ENCODE peak calls at places on chromosome X, in ten cellular contexts. Q is lung, G is tibial nerve, P is fibroblast of lung, A is right lobe of liver, E is breast epithelium, N is stomach, K is cardiac muscle cell, O is uterus, I is small intestine. V is an unnamed sample.

GRCh38 chrX:71514367-71515038 is 18.4 kb upstream of the OGT start:
- DNase-seq in N (no peak), P (no peak), A (no peak), O (no peak), E (no peak), I (no peak), K (no peak), Q (no peak), G (no peak), V (no peak)

GRCh38 chrX:75582511-75582910 is 59.7 kb upstream of the ZDHHC15 start:
- DNase-seq in P (no peak), G (no peak), E (no peak), N (no peak), Q (no peak), O (no peak), I (no peak), K (no peak), A (no peak), V (no peak)

GRCh38 chrX:154378059-154378798 is 866 bp upstream of the EMD start:
- DNase-seq in I (no peak), Q (peak; percentile 68), A (peak; percentile 98), G (no peak), K (no peak), O (peak; percentile 73), E (peak; percentile 48), P (peak; percentile 49), N (peak; percentile 70), V (peak; percentile 73)

GRCh38 chrX:53080628-53081580 is 1.3 kb upstream of the TSPYL2 start:
- DNase-seq in P (peak; percentile 29), E (no peak), G (no peak), K (no peak), A (no peak), I (no peak), Q (no peak), N (no peak), O (no peak), V (no peak)

GRCh38 chrX:34943235-34943634 is 639 bp downstream of the FAM47B start:
- DNase-seq in K (no peak), Q (no peak), A (no peak), G (no peak), P (no peak), O (no peak), N (no peak), E (no peak), I (no peak), V (no peak)

GRCh38 chrX:29992083-29992482 is 223.3 kb upstream of the MAGEB2 start:
- DNase-seq in K (no peak), Q (no peak), P (no peak), O (no peak), N (no peak), I (no peak), G (no peak), E (no peak), A (no peak), V (no peak)

GRCh38 chrX:36898301-36898700 is 109.9 kb upstream of the FAM47C start:
- DNase-seq in N (no peak), G (no peak), Q (no peak), A (no peak), P (peak; percentile 0), O (no peak), E (no peak), K (peak; percentile 36), I (peak; percentile 2), V (no peak)

GRCh38 chrX:87900320-87900908 is 382.8 kb downstream of the KLHL4 start:
- DNase-seq in N (no peak), K (no peak), G (no peak), P (no peak), E (no peak), Q (no peak), I (no peak), A (no peak), O (no peak), V (no peak)

GRCh38 chrX:75118296-75118695 is 37.8 kb downstream of the ABCB7 start:
- DNase-seq in I (no peak), P (no peak), K (no peak), A (no peak), N (no peak), E (no peak), Q (no peak), G (no peak), O (no peak), V (no peak)

GRCh38 chrX:633043-633654 is 2.6 kb downstream of the SHOX start:
- DNase-seq in E (no peak), A (peak; percentile 23), N (no peak), Q (no peak), O (no peak), K (no peak), G (no peak), I (no peak), P (no peak), V (no peak)

GRCh38 chrX:109352121-109352556 is 129.7 kb downstream of the GUCY2F start:
- DNase-seq in P (peak; percentile 63), G (no peak), I (peak; percentile 31), K (no peak), Q (peak; percentile 31), O (no peak), A (peak; percentile 58), E (no peak), N (peak; percentile 43), V (peak; percentile 6)

GRCh38 chrX:140848800-140849199 is 139.2 kb downstream of the LINC00632 start:
- DNase-seq in P (no peak), G (no peak), K (no peak), N (no peak), Q (no peak), A (no peak), E (no peak), I (no peak), O (no peak), V (no peak)
- H3K27ac ChIP-seq in P (no peak overlapping the region), G (no peak overlapping the region), K (no peak overlapping the region), N (no peak overlapping the region), Q (no peak overlapping the region), A (no peak overlapping the region), E (no peak overlapping the region), I (no peak overlapping the region), O (no peak overlapping the region), V (no peak overlapping the region)

GRCh38 chrX:118855681-118856310 is 32.2 kb downstream of the ZCCHC12 start:
- DNase-seq in G (no peak), P (no peak), Q (no peak), K (no peak), A (no peak), N (no peak), I (no peak), E (no peak), O (no peak), V (no peak)
- H3K4me1 ChIP-seq in G (no peaks in the 10 kb centered on the region), P (no peaks in the 10 kb centered on the region), Q (no peaks in the 10 kb centered on the region), K (no peaks in the 10 kb centered on the region), A (no peaks in the 10 kb centered on the region), N (no peaks in the 10 kb centered on the region), I (no peaks in the 10 kb centered on the region), E (no peaks in the 10 kb centered on the region), O (no peaks in the 10 kb centered on the region), V (no peaks in the 10 kb centered on the region)

GRCh38 chrX:13389501-13389900 is 69.6 kb upstream of the ATXN3L start:
- DNase-seq in O (no peak), E (no peak), N (no peak), Q (no peak), K (no peak), P (no peak), I (no peak), G (no peak), A (no peak), V (no peak)

GRCh38 chrX:13386092-13386491 is 66.2 kb upstream of the ATXN3L start:
- DNase-seq in G (no peak), Q (no peak), A (no peak), I (no peak), P (no peak), O (no peak), N (no peak), E (no peak), K (no peak), V (no peak)

GRCh38 chrX:13383907-13384306 is 64.1 kb upstream of the ATXN3L start:
- DNase-seq in P (no peak), A (no peak), I (no peak), Q (no peak), K (no peak), N (no peak), G (no peak), O (no peak), E (no peak), V (no peak)

GRCh38 chrX:13386636-13387035 is 66.8 kb upstream of the ATXN3L start:
- DNase-seq in E (no peak), P (no peak), O (no peak), N (no peak), K (no peak), G (no peak), Q (no peak), I (no peak), A (no peak), V (no peak)

GRCh38 chrX:13387656-13388421 is 68.0 kb upstream of the ATXN3L start:
- DNase-seq in I (no peak), O (no peak), A (no peak), N (no peak), E (no peak), G (no peak), P (no peak), Q (no peak), K (no peak), V (no peak)
- H3K27me3 ChIP-seq in I (no peaks in the 10 kb centered on the region), O (no peaks in the 10 kb centered on the region), A (no peaks in the 10 kb centered on the region), N (no peaks in the 10 kb centered on the region), E (no peaks in the 10 kb centered on the region), G (no peaks in the 10 kb centered on the region), P (no peaks in the 10 kb centered on the region), Q (no peaks in the 10 kb centered on the region), K (no peaks in the 10 kb centered on the region), V (no peaks in the 10 kb centered on the region)

GRCh38 chrX:134543201-134543797 is 83.3 kb downstream of the HPRT1 start:
- DNase-seq in A (no peak), G (no peak), K (no peak), I (no peak), N (no peak), E (no peak), Q (no peak), O (no peak), P (peak; percentile 45), V (no peak)

GRCh38 chrX:134545524-134545923 is 85.6 kb downstream of the HPRT1 start:
- DNase-seq in P (no peak), O (no peak), Q (no peak), E (no peak), N (no peak), K (no peak), A (no peak), I (no peak), G (no peak), V (no peak)

GRCh38 chrX:134542485-134542884 is 82.5 kb downstream of the HPRT1 start:
- DNase-seq in E (no peak), I (no peak), K (no peak), O (no peak), P (peak; percentile 80), G (no peak), Q (no peak), A (no peak), N (no peak), V (peak; percentile 25)

GRCh38 chrX:134544614-134545255 is 84.8 kb downstream of the HPRT1 start:
- DNase-seq in G (no peak), P (no peak), I (peak; percentile 39), A (no peak), N (peak; percentile 44), O (no peak), E (no peak), Q (no peak), K (peak; percentile 48), V (no peak)

DNA sequence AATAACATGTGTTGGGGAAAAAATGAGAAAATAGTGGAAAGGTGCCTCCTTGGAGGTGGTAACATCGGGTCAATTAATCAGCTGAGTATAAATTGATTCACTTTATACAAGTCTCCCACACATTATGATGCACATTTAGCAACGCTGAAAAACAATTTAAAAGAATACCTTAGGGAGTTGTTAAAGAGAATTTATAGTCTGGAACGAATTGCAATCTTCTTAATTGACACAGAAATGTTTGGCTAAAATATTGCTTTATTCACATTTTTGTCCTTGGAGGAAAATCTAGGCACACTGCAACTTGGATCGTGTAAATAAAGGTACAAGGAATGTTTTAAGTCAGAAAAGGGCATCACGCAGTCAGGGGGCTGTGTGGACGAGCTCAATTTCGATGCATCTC is 84.2 kb downstream of the HPRT1 start:
- DNase-seq in Q (no peak), O (no peak), A (no peak), I (no peak), K (no peak), E (no peak), N (no peak), G (no peak), P (no peak), V (no peak)
- H3K27ac ChIP-seq in Q (no peak overlapping the region), O (peak overlapping the region; percentile 62), A (no peak overlapping the region), I (no peak overlapping the region), K (no peak overlapping the region), E (no peak overlapping the region), N (no peak overlapping the region), G (no peak overlapping the region), P (no peak overlapping the region), V (no peak overlapping the region)